ENCODE peak calls at places on chromosomes 11 and 22, in seven cellular contexts. One of them, this sample, is unnamed.
A peak's percentile ranks its signal among the peaks of the same experiment; 100 is the strongest.

GRCh38 chr11:26623076-26623666 is 51.1 kb upstream of the MUC15 start:
- DNase-seq in IMR-90: peak; percentile 4
- DNase-seq in endodermal cell: no peak
- DNase-seq in AG04450: no peak
- DNase-seq in Karpas-422: no peak
- DNase-seq in kidney: no peak
- DNase-seq in dorsolateral prefrontal cortex: no peak
- DNase-seq in this sample: no peak

GRCh38 chr22:37298748-37299495 is 16.6 kb downstream of the CYTH4 start:
- DNase-seq in kidney: no peak
- DNase-seq in Karpas-422: no peak
- DNase-seq in IMR-90: no peak
- DNase-seq in dorsolateral prefrontal cortex: no peak
- DNase-seq in AG04450: no peak
- DNase-seq in endodermal cell: no peak
- DNase-seq in this sample: no peak

GRCh38 chr11:10934293-10934850 is 76.5 kb upstream of the ZBED5 start:
- DNase-seq in dorsolateral prefrontal cortex: no peak
- DNase-seq in AG04450: no peak
- DNase-seq in Karpas-422: peak; percentile 56
- DNase-seq in endodermal cell: peak; percentile 66
- DNase-seq in IMR-90: no peak
- DNase-seq in kidney: no peak
- DNase-seq in this sample: no peak

GRCh38 chr11:78139422-78140391 is at the start of gene ALG8:
- DNase-seq in AG04450: peak; percentile 91
- DNase-seq in endodermal cell: peak; percentile 98
- DNase-seq in kidney: peak; percentile 98
- DNase-seq in dorsolateral prefrontal cortex: peak; percentile 87
- DNase-seq in IMR-90: peak; percentile 94
- DNase-seq in Karpas-422: peak; percentile 99
- DNase-seq in this sample: peak; percentile 97

GRCh38 chr22:25357056-25357455 is 137.6 kb downstream of the CRYBB2 start:
- DNase-seq in Karpas-422: no peak
- DNase-seq in AG04450: no peak
- DNase-seq in IMR-90: no peak
- DNase-seq in endodermal cell: no peak
- DNase-seq in kidney: peak; percentile 58
- DNase-seq in dorsolateral prefrontal cortex: peak; percentile 29
- DNase-seq in this sample: no peak

GRCh38 chr11:64208086-64208795 is 1.7 kb downstream of the FERMT3 start:
- DNase-seq in Karpas-422: no peak
- DNase-seq in endodermal cell: no peak
- DNase-seq in dorsolateral prefrontal cortex: no peak
- DNase-seq in IMR-90: no peak
- DNase-seq in AG04450: no peak
- DNase-seq in kidney: peak; percentile 78
- DNase-seq in this sample: no peak

GRCh38 chr22:33969052-33969451 is 48.8 kb upstream of the LARGE1 start:
- DNase-seq in dorsolateral prefrontal cortex: no peak
- DNase-seq in kidney: no peak
- DNase-seq in AG04450: no peak
- DNase-seq in IMR-90: no peak
- DNase-seq in endodermal cell: no peak
- DNase-seq in Karpas-422: no peak
- DNase-seq in this sample: no peak

GRCh38 chr11:104700609-104701008 is 197.7 kb downstream of the CASP12 start:
- DNase-seq in dorsolateral prefrontal cortex: no peak
- DNase-seq in AG04450: peak; percentile 43
- DNase-seq in IMR-90: peak; percentile 84
- DNase-seq in endodermal cell: no peak
- DNase-seq in kidney: no peak
- DNase-seq in Karpas-422: no peak
- DNase-seq in this sample: no peak

GRCh38 chr11:2704896-2705606 is 5.3 kb upstream of the KCNQ1OT1 start:
- DNase-seq in endodermal cell: no peak
- DNase-seq in dorsolateral prefrontal cortex: peak; percentile 25
- DNase-seq in AG04450: no peak
- DNase-seq in kidney: peak; percentile 40
- DNase-seq in Karpas-422: no peak
- DNase-seq in IMR-90: no peak
- DNase-seq in this sample: no peak

GRCh38 chr22:45877036-45877380 is 100.0 kb downstream of the WNT7B start:
- DNase-seq in Karpas-422: no peak
- DNase-seq in AG04450: no peak
- DNase-seq in IMR-90: no peak
- DNase-seq in kidney: no peak
- DNase-seq in endodermal cell: no peak
- DNase-seq in dorsolateral prefrontal cortex: no peak
- DNase-seq in this sample: no peak

GRCh38 chr11:12674571-12674935 is 332 bp downstream of the TEAD1 start:
- DNase-seq in dorsolateral prefrontal cortex: no peak
- DNase-seq in kidney: no peak
- DNase-seq in IMR-90: no peak
- DNase-seq in endodermal cell: no peak
- DNase-seq in Karpas-422: no peak
- DNase-seq in AG04450: no peak
- DNase-seq in this sample: no peak

GRCh38 chr11:47964546-47964945 is 15.8 kb upstream of the PTPRJ start:
- DNase-seq in IMR-90: no peak
- DNase-seq in dorsolateral prefrontal cortex: no peak
- DNase-seq in Karpas-422: no peak
- DNase-seq in endodermal cell: no peak
- DNase-seq in kidney: no peak
- DNase-seq in AG04450: no peak
- DNase-seq in this sample: no peak

GRCh38 chr11:1303973-1304372 is 5.5 kb downstream of the TOLLIP start:
- DNase-seq in dorsolateral prefrontal cortex: no peak
- DNase-seq in AG04450: no peak
- DNase-seq in endodermal cell: peak; percentile 30
- DNase-seq in IMR-90: no peak
- DNase-seq in Karpas-422: no peak
- DNase-seq in kidney: no peak
- DNase-seq in this sample: no peak

GRCh38 chr22:22520020-22520656 is at the start of gene ZNF280A:
- DNase-seq in AG04450: no peak
- DNase-seq in endodermal cell: peak; percentile 55
- DNase-seq in IMR-90: no peak
- DNase-seq in dorsolateral prefrontal cortex: no peak
- DNase-seq in Karpas-422: no peak
- DNase-seq in kidney: no peak
- DNase-seq in this sample: no peak

GRCh38 chr22:17575151-17575550 is 11.9 kb downstream of the SLC25A18 start:
- DNase-seq in endodermal cell: no peak
- DNase-seq in kidney: no peak
- DNase-seq in AG04450: no peak
- DNase-seq in IMR-90: no peak
- DNase-seq in dorsolateral prefrontal cortex: no peak
- DNase-seq in Karpas-422: no peak
- DNase-seq in this sample: no peak

GRCh38 chr22:39718921-39719320 is 148.4 kb downstream of the CACNA1I start:
- DNase-seq in kidney: no peak
- DNase-seq in Karpas-422: no peak
- DNase-seq in endodermal cell: no peak
- DNase-seq in dorsolateral prefrontal cortex: no peak
- DNase-seq in IMR-90: no peak
- DNase-seq in AG04450: no peak
- DNase-seq in this sample: no peak

GRCh38 chr22:38981005-38981658 is 1.0 kb upstream of the APOBEC3B start:
- DNase-seq in dorsolateral prefrontal cortex: no peak
- DNase-seq in kidney: peak; percentile 79
- DNase-seq in endodermal cell: peak; percentile 45
- DNase-seq in Karpas-422: no peak
- DNase-seq in IMR-90: peak; percentile 31
- DNase-seq in AG04450: no peak
- DNase-seq in this sample: no peak

GRCh38 chr11:19723572-19724342 is 11.1 kb downstream of the NAV2 start:
- DNase-seq in AG04450: no peak
- DNase-seq in endodermal cell: no peak
- DNase-seq in IMR-90: peak; percentile 55
- DNase-seq in Karpas-422: no peak
- DNase-seq in dorsolateral prefrontal cortex: no peak
- DNase-seq in kidney: peak; percentile 72
- DNase-seq in this sample: no peak

GRCh38 chr22:50563410-50564160 is 866 bp upstream of the SYCE3 start:
- DNase-seq in Karpas-422: no peak
- DNase-seq in endodermal cell: no peak
- DNase-seq in AG04450: no peak
- DNase-seq in dorsolateral prefrontal cortex: no peak
- DNase-seq in IMR-90: no peak
- DNase-seq in kidney: no peak
- DNase-seq in this sample: no peak

GRCh38 chr11:9573775-9574555 is 495 bp downstream of the WEE1 start:
- DNase-seq in AG04450: no peak
- DNase-seq in dorsolateral prefrontal cortex: no peak
- DNase-seq in kidney: peak; percentile 87
- DNase-seq in IMR-90: no peak
- DNase-seq in Karpas-422: peak; percentile 64
- DNase-seq in endodermal cell: no peak
- DNase-seq in this sample: peak; percentile 31

GRCh38 chr11:697028-697491 is 1.4 kb downstream of the TMEM80 start:
- DNase-seq in IMR-90: peak; percentile 90
- DNase-seq in Karpas-422: peak; percentile 54
- DNase-seq in AG04450: peak; percentile 65
- DNase-seq in endodermal cell: no peak
- DNase-seq in kidney: no peak
- DNase-seq in dorsolateral prefrontal cortex: no peak
- DNase-seq in this sample: no peak

GRCh38 chr11:14905104-14906033 is 13.3 kb upstream of the CYP2R1 start:
- DNase-seq in IMR-90: peak; percentile 10
- DNase-seq in kidney: peak; percentile 82
- DNase-seq in endodermal cell: peak; percentile 95
- DNase-seq in AG04450: no peak
- DNase-seq in dorsolateral prefrontal cortex: no peak
- DNase-seq in Karpas-422: peak; percentile 91
- DNase-seq in this sample: peak; percentile 43

GRCh38 chr11:14906614-14907392 is 14.8 kb upstream of the CYP2R1 start:
- DNase-seq in IMR-90: no peak
- DNase-seq in AG04450: no peak
- DNase-seq in dorsolateral prefrontal cortex: no peak
- DNase-seq in kidney: no peak
- DNase-seq in Karpas-422: no peak
- DNase-seq in endodermal cell: no peak
- DNase-seq in this sample: no peak

GRCh38 chr11:14902650-14903350 is 10.8 kb upstream of the CYP2R1 start:
- DNase-seq in Karpas-422: no peak
- DNase-seq in IMR-90: peak; percentile 71
- DNase-seq in dorsolateral prefrontal cortex: no peak
- DNase-seq in kidney: no peak
- DNase-seq in endodermal cell: no peak
- DNase-seq in AG04450: no peak
- DNase-seq in this sample: no peak

GRCh38 chr11:14907411-14908213 is 15.6 kb upstream of the CYP2R1 start:
- DNase-seq in dorsolateral prefrontal cortex: peak; percentile 65
- DNase-seq in Karpas-422: peak; percentile 91
- DNase-seq in kidney: peak; percentile 87
- DNase-seq in endodermal cell: peak; percentile 94
- DNase-seq in AG04450: no peak
- DNase-seq in IMR-90: peak; percentile 21
- DNase-seq in this sample: peak; percentile 64

GRCh38 chr11:14904745-14905103 is 12.7 kb upstream of the CYP2R1 start:
- DNase-seq in endodermal cell: peak; percentile 90
- DNase-seq in IMR-90: peak; percentile 25
- DNase-seq in kidney: peak; percentile 90
- DNase-seq in AG04450: no peak
- DNase-seq in Karpas-422: peak; percentile 87
- DNase-seq in dorsolateral prefrontal cortex: no peak
- DNase-seq in this sample: peak; percentile 87
- H3K27ac ChIP-seq in endodermal cell: no peak overlapping the region
- H3K27ac ChIP-seq in IMR-90: no peak overlapping the region
- H3K27ac ChIP-seq in kidney: no peak overlapping the region
- H3K27ac ChIP-seq in AG04450: no peak overlapping the region
- H3K27ac ChIP-seq in Karpas-422: no peak overlapping the region
- H3K27ac ChIP-seq in dorsolateral prefrontal cortex: no peak overlapping the region
- H3K27ac ChIP-seq in this sample: no peak overlapping the region

GRCh38 chr11:61954106-61955030 is 4.2 kb downstream of the BEST1 start:
- DNase-seq in endodermal cell: no peak
- DNase-seq in IMR-90: no peak
- DNase-seq in Karpas-422: no peak
- DNase-seq in AG04450: no peak
- DNase-seq in dorsolateral prefrontal cortex: no peak
- DNase-seq in kidney: no peak
- DNase-seq in this sample: no peak
- H3K4me3 ChIP-seq in endodermal cell: no peak overlapping the region
- H3K4me3 ChIP-seq in IMR-90: no peak overlapping the region
- H3K4me3 ChIP-seq in Karpas-422: no peak overlapping the region
- H3K4me3 ChIP-seq in AG04450: peak overlapping the region; percentile 10
- H3K4me3 ChIP-seq in dorsolateral prefrontal cortex: peak overlapping the region; percentile 57
- H3K4me3 ChIP-seq in kidney: peak overlapping the region; percentile 41
- H3K4me3 ChIP-seq in this sample: peak overlapping the region; percentile 48

DNA sequence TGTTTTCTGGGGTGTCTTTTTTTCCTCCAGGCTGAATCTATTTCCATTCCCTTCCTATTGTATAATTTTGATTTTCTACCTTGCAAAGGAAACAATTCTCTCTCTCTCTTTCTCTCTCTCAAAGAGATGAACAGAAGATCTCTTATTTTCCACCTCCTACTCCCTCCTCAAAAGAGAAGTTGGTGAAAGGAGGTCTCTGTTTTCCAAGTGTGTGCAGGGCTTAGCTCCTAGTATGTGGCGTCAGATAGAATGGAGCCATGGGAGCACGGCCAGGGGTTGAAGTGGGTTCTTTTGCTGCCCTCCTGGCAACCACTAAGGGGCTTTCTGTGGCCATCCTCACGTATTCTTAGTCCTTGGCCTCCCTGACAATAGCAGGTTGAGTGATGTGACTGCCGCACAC is 480 bp downstream of the TRIM34 start:
- DNase-seq in Karpas-422: no peak
- DNase-seq in dorsolateral prefrontal cortex: no peak
- DNase-seq in IMR-90: no peak
- DNase-seq in kidney: no peak
- DNase-seq in endodermal cell: no peak
- DNase-seq in AG04450: no peak
- DNase-seq in this sample: no peak
- H3K27ac ChIP-seq in Karpas-422: no peak overlapping the region
- H3K27ac ChIP-seq in dorsolateral prefrontal cortex: no peak overlapping the region
- H3K27ac ChIP-seq in IMR-90: peak overlapping the region; percentile 42
- H3K27ac ChIP-seq in kidney: no peak overlapping the region
- H3K27ac ChIP-seq in endodermal cell: no peak overlapping the region
- H3K27ac ChIP-seq in AG04450: no peak overlapping the region
- H3K27ac ChIP-seq in this sample: peak overlapping the region; percentile 79

DNA sequence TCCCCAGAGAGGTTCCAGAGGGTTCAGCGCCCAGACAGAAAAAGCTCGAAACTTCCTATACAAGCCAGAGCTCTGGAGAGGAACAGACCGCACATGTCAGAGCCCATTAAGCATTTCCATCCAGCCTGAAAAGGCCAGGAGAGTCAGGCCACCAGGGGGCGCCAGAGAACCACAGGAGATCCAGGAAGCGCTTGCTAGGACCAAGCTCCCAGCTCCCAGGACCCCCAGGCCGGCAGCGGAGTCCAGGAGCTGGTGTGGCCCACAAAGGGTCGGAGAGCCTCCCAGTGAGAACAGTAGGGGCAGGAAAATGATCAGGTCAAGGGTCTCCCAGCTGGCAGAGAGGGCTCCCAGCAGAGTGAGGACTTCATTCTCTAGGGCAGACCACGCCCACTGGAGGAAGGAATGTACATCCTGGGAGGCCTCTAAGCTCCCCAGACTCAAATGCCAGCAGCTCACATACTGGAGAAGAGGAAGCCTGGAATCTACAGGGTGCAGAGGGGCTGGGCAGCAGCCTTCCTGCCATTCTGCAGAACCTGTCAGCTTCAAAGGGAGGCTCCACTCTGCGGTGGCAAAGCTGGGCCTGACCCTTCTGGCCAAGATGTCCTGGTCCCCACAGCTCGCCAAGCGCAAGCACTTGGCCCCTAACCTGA is 2.1 kb upstream of the MEI1 start:
- DNase-seq in AG04450: peak; percentile 72
- DNase-seq in IMR-90: peak; percentile 80
- DNase-seq in endodermal cell: peak; percentile 99
- DNase-seq in kidney: peak; percentile 95
- DNase-seq in dorsolateral prefrontal cortex: peak; percentile 85
- DNase-seq in Karpas-422: peak; percentile 96
- DNase-seq in this sample: peak; percentile 93
- H3K4me3 ChIP-seq in AG04450: peak overlapping the region; percentile 10
- H3K4me3 ChIP-seq in IMR-90: no peak overlapping the region
- H3K4me3 ChIP-seq in endodermal cell: no peak overlapping the region
- H3K4me3 ChIP-seq in kidney: no peak overlapping the region
- H3K4me3 ChIP-seq in dorsolateral prefrontal cortex: peak overlapping the region; percentile 33
- H3K4me3 ChIP-seq in Karpas-422: peak overlapping the region; percentile 34
- H3K4me3 ChIP-seq in this sample: no peak overlapping the region

This sample was measured in heart right ventricle.